ENCODE peak calls at places on chromosomes 13 and 19, in nine cellular contexts. One of them, this sample, is unnamed. For H3K4me1, the result is how much of the 10 kb centered on the place peaks cover.

GRCh38 chr19:7986321-7987083 is 18.9 kb downstream of the ELAVL1 start:
- DNase-seq in tibial nerve: no peak
- DNase-seq in left lung: no peak
- DNase-seq in thoracic aorta: no peak
- DNase-seq in HAP-1: no peak
- DNase-seq in mesenchymal stem cell: peak
- DNase-seq in astrocyte: peak
- DNase-seq in CD8-positive, alpha-beta T cell: no peak
- DNase-seq in neuronal stem cell: no peak
- DNase-seq in this sample: no peak

GRCh38 chr19:45059258-45059965 is 16.9 kb downstream of the ZNF296 start:
- DNase-seq in neuronal stem cell: peak
- DNase-seq in mesenchymal stem cell: peak
- DNase-seq in tibial nerve: peak
- DNase-seq in HAP-1: peak
- DNase-seq in astrocyte: peak
- DNase-seq in left lung: no peak
- DNase-seq in thoracic aorta: no peak
- DNase-seq in CD8-positive, alpha-beta T cell: peak
- DNase-seq in this sample: peak

GRCh38 chr19:32537626-32538025 is 43.4 kb upstream of the PDCD5 start:
- DNase-seq in neuronal stem cell: peak
- DNase-seq in astrocyte: no peak
- DNase-seq in thoracic aorta: no peak
- DNase-seq in mesenchymal stem cell: no peak
- DNase-seq in HAP-1: peak
- DNase-seq in CD8-positive, alpha-beta T cell: no peak
- DNase-seq in tibial nerve: no peak
- DNase-seq in left lung: no peak
- DNase-seq in this sample: no peak

GRCh38 chr13:104491951-104492350 is 1425.7 kb upstream of the SLC10A2 start:
- DNase-seq in mesenchymal stem cell: no peak
- DNase-seq in thoracic aorta: no peak
- DNase-seq in HAP-1: no peak
- DNase-seq in CD8-positive, alpha-beta T cell: no peak
- DNase-seq in left lung: no peak
- DNase-seq in tibial nerve: no peak
- DNase-seq in astrocyte: no peak
- DNase-seq in neuronal stem cell: no peak
- DNase-seq in this sample: no peak

GRCh38 chr19:4653793-4654436 is 14.6 kb downstream of the TNFAIP8L1 start:
- DNase-seq in neuronal stem cell: no peak
- DNase-seq in left lung: no peak
- DNase-seq in thoracic aorta: no peak
- DNase-seq in HAP-1: no peak
- DNase-seq in astrocyte: no peak
- DNase-seq in CD8-positive, alpha-beta T cell: no peak
- DNase-seq in tibial nerve: no peak
- DNase-seq in mesenchymal stem cell: no peak
- DNase-seq in this sample: no peak

GRCh38 chr13:23858586-23858985 is 30.6 kb downstream of the MIPEP start:
- DNase-seq in neuronal stem cell: no peak
- DNase-seq in HAP-1: no peak
- DNase-seq in tibial nerve: no peak
- DNase-seq in thoracic aorta: no peak
- DNase-seq in left lung: no peak
- DNase-seq in CD8-positive, alpha-beta T cell: no peak
- DNase-seq in mesenchymal stem cell: no peak
- DNase-seq in astrocyte: no peak
- DNase-seq in this sample: no peak

GRCh38 chr13:30923423-30923822 is 9.0 kb upstream of the TEX26 start:
- DNase-seq in neuronal stem cell: no peak
- DNase-seq in mesenchymal stem cell: no peak
- DNase-seq in CD8-positive, alpha-beta T cell: no peak
- DNase-seq in HAP-1: no peak
- DNase-seq in left lung: no peak
- DNase-seq in astrocyte: no peak
- DNase-seq in thoracic aorta: no peak
- DNase-seq in tibial nerve: no peak
- DNase-seq in this sample: no peak

GRCh38 chr19:13846533-13847032 is 30.4 kb upstream of the NANOS3 start:
- DNase-seq in left lung: peak
- DNase-seq in mesenchymal stem cell: peak
- DNase-seq in neuronal stem cell: no peak
- DNase-seq in thoracic aorta: peak
- DNase-seq in CD8-positive, alpha-beta T cell: peak
- DNase-seq in astrocyte: peak
- DNase-seq in tibial nerve: peak
- DNase-seq in HAP-1: peak
- DNase-seq in this sample: peak

GRCh38 chr13:27261376-27261775 is 9.3 kb upstream of the RASL11A start:
- DNase-seq in HAP-1: no peak
- DNase-seq in CD8-positive, alpha-beta T cell: no peak
- DNase-seq in tibial nerve: no peak
- DNase-seq in thoracic aorta: no peak
- DNase-seq in astrocyte: no peak
- DNase-seq in mesenchymal stem cell: no peak
- DNase-seq in left lung: no peak
- DNase-seq in neuronal stem cell: no peak
- DNase-seq in this sample: no peak

GRCh38 chr19:35509018-35509652 is 4.3 kb downstream of the DMKN start:
- DNase-seq in HAP-1: peak
- DNase-seq in CD8-positive, alpha-beta T cell: peak
- DNase-seq in tibial nerve: no peak
- DNase-seq in mesenchymal stem cell: no peak
- DNase-seq in neuronal stem cell: no peak
- DNase-seq in thoracic aorta: no peak
- DNase-seq in left lung: peak
- DNase-seq in astrocyte: no peak
- DNase-seq in this sample: peak

GRCh38 chr19:497861-498590 is 1.7 kb downstream of the MADCAM1 start:
- DNase-seq in astrocyte: no peak
- DNase-seq in HAP-1: no peak
- DNase-seq in mesenchymal stem cell: no peak
- DNase-seq in tibial nerve: no peak
- DNase-seq in neuronal stem cell: no peak
- DNase-seq in left lung: peak
- DNase-seq in thoracic aorta: no peak
- DNase-seq in CD8-positive, alpha-beta T cell: no peak
- DNase-seq in this sample: no peak

GRCh38 chr19:13169769-13170168 is 19.6 kb downstream of the IER2 start:
- DNase-seq in tibial nerve: no peak
- DNase-seq in left lung: no peak
- DNase-seq in mesenchymal stem cell: peak
- DNase-seq in neuronal stem cell: no peak
- DNase-seq in CD8-positive, alpha-beta T cell: no peak
- DNase-seq in HAP-1: no peak
- DNase-seq in thoracic aorta: no peak
- DNase-seq in astrocyte: peak
- DNase-seq in this sample: no peak

GRCh38 chr19:32388393-32388724 is 17.2 kb upstream of the DPY19L3 start:
- DNase-seq in tibial nerve: no peak
- DNase-seq in neuronal stem cell: no peak
- DNase-seq in CD8-positive, alpha-beta T cell: no peak
- DNase-seq in mesenchymal stem cell: no peak
- DNase-seq in thoracic aorta: no peak
- DNase-seq in left lung: no peak
- DNase-seq in astrocyte: no peak
- DNase-seq in HAP-1: no peak
- DNase-seq in this sample: no peak

GRCh38 chr19:21912654-21913053 is 76.7 kb upstream of the ZNF43 start:
- DNase-seq in left lung: no peak
- DNase-seq in HAP-1: no peak
- DNase-seq in thoracic aorta: no peak
- DNase-seq in neuronal stem cell: no peak
- DNase-seq in tibial nerve: no peak
- DNase-seq in CD8-positive, alpha-beta T cell: no peak
- DNase-seq in mesenchymal stem cell: no peak
- DNase-seq in astrocyte: no peak
- DNase-seq in this sample: no peak

GRCh38 chr19:6267552-6268381 is 12.0 kb downstream of the MLLT1 start:
- DNase-seq in left lung: no peak
- DNase-seq in thoracic aorta: no peak
- DNase-seq in HAP-1: no peak
- DNase-seq in CD8-positive, alpha-beta T cell: no peak
- DNase-seq in mesenchymal stem cell: peak
- DNase-seq in tibial nerve: no peak
- DNase-seq in neuronal stem cell: no peak
- DNase-seq in astrocyte: peak
- DNase-seq in this sample: no peak

GRCh38 chr19:17944301-17944700 is 11.5 kb downstream of the CCDC124 start:
- DNase-seq in mesenchymal stem cell: peak
- DNase-seq in tibial nerve: no peak
- DNase-seq in left lung: no peak
- DNase-seq in neuronal stem cell: no peak
- DNase-seq in astrocyte: peak
- DNase-seq in CD8-positive, alpha-beta T cell: no peak
- DNase-seq in thoracic aorta: no peak
- DNase-seq in HAP-1: no peak
- DNase-seq in this sample: no peak

GRCh38 chr13:55361141-55361540 is 1779.6 kb upstream of the PRR20A start:
- DNase-seq in mesenchymal stem cell: no peak
- DNase-seq in thoracic aorta: no peak
- DNase-seq in HAP-1: no peak
- DNase-seq in left lung: no peak
- DNase-seq in tibial nerve: no peak
- DNase-seq in neuronal stem cell: no peak
- DNase-seq in astrocyte: no peak
- DNase-seq in CD8-positive, alpha-beta T cell: no peak
- DNase-seq in this sample: no peak

GRCh38 chr13:42740753-42741152 is 40.6 kb upstream of the FAM216B start:
- DNase-seq in astrocyte: no peak
- DNase-seq in CD8-positive, alpha-beta T cell: no peak
- DNase-seq in HAP-1: peak
- DNase-seq in mesenchymal stem cell: no peak
- DNase-seq in thoracic aorta: no peak
- DNase-seq in tibial nerve: peak
- DNase-seq in neuronal stem cell: no peak
- DNase-seq in left lung: peak
- DNase-seq in this sample: no peak

DNA sequence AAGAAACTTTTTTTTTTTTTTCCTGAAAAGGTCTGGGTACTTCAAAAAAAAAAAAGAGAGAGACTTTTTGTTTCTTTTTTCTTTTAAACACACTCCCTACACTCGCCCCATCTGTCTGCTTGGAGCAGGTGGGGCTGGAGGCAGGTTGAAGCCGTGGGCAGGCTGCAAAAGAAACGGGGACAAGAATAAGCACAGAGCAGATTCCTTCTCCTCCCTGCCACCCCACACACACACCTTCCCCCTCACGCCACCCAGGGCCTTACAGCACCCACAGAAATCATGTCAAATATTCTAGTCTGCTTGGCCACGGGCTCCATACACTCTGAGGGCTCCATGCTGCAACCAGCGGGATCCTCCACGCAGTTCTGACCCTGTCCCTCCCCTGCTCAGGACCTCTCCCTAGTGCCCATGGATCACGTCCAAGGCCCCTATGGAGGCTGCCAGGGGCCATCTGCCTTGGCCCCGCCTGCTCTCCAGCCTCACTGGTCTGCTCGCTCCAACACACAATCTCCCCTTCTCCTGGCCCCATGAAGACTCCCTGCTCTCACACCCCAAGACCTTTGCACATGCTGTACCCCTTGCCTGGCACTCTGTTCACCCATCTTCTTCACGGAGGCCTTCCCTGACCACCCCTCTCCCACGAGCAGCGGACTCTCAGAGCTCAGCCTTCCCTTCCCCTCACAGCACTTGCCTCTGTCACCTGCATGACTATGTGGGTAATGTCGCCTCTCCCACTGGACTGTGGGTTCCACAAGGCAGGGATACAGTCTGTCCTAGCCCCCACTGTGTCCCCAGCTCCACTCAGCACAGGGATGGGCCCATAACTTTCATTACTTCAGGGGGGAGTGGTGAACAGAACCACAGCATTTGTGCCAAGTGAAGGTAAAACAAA is 11.4 kb downstream of the AKT2 start:
- DNase-seq in mesenchymal stem cell: no peak
- DNase-seq in left lung: no peak
- DNase-seq in astrocyte: no peak
- DNase-seq in HAP-1: no peak
- DNase-seq in thoracic aorta: no peak
- DNase-seq in tibial nerve: no peak
- DNase-seq in CD8-positive, alpha-beta T cell: no peak
- DNase-seq in neuronal stem cell: no peak
- DNase-seq in this sample: no peak
- H3K4me1 ChIP-seq in mesenchymal stem cell: under half
- H3K4me1 ChIP-seq in left lung: under half
- H3K4me1 ChIP-seq in astrocyte: under half
- H3K4me1 ChIP-seq in HAP-1: under half
- H3K4me1 ChIP-seq in thoracic aorta: under half
- H3K4me1 ChIP-seq in tibial nerve: under half
- H3K4me1 ChIP-seq in CD8-positive, alpha-beta T cell: half or more
- H3K4me1 ChIP-seq in neuronal stem cell: under half
- H3K4me1 ChIP-seq in this sample: under half

GRCh38 chr19:55376381-55376933 is at the start of gene TMEM190:
- DNase-seq in astrocyte: no peak
- DNase-seq in CD8-positive, alpha-beta T cell: no peak
- DNase-seq in left lung: peak
- DNase-seq in mesenchymal stem cell: no peak
- DNase-seq in HAP-1: peak
- DNase-seq in tibial nerve: no peak
- DNase-seq in neuronal stem cell: no peak
- DNase-seq in thoracic aorta: no peak
- DNase-seq in this sample: no peak
- H3K4me1 ChIP-seq in astrocyte: under half
- H3K4me1 ChIP-seq in CD8-positive, alpha-beta T cell: under half
- H3K4me1 ChIP-seq in left lung: under half
- H3K4me1 ChIP-seq in mesenchymal stem cell: half or more
- H3K4me1 ChIP-seq in HAP-1: under half
- H3K4me1 ChIP-seq in tibial nerve: under half
- H3K4me1 ChIP-seq in neuronal stem cell: under half
- H3K4me1 ChIP-seq in thoracic aorta: under half
- H3K4me1 ChIP-seq in this sample: under half

GRCh38 chr13:50127017-50127725 is 111.9 kb downstream of the KCNRG start:
- DNase-seq in left lung: peak
- DNase-seq in tibial nerve: peak
- DNase-seq in HAP-1: no peak
- DNase-seq in thoracic aorta: no peak
- DNase-seq in CD8-positive, alpha-beta T cell: peak
- DNase-seq in neuronal stem cell: peak
- DNase-seq in mesenchymal stem cell: peak
- DNase-seq in astrocyte: no peak
- DNase-seq in this sample: peak
- H3K4me1 ChIP-seq in left lung: under half
- H3K4me1 ChIP-seq in tibial nerve: under half
- H3K4me1 ChIP-seq in HAP-1: under half
- H3K4me1 ChIP-seq in thoracic aorta: under half
- H3K4me1 ChIP-seq in CD8-positive, alpha-beta T cell: half or more
- H3K4me1 ChIP-seq in neuronal stem cell: under half
- H3K4me1 ChIP-seq in mesenchymal stem cell: under half
- H3K4me1 ChIP-seq in astrocyte: under half
- H3K4me1 ChIP-seq in this sample: half or more

DNA sequence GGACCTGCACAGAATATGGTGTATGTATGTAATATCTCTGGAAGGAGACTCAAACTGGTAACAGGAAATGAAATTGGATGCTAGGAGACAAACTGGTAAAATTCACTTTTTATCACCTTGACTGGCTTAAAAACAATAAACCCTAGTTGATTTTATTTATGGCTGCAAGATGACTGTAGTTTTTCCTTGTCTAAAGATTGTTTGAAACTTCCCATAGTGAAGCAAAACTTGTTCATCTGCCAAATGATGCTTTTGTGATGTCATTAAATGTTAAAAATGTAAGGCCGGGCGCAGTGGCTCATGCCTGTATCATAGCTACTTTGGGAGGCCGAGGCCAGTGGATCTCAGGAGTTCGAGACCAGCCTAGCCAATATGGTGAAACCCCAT is 2.5 kb upstream of the ECH1 start:
- DNase-seq in astrocyte: no peak
- DNase-seq in neuronal stem cell: no peak
- DNase-seq in left lung: no peak
- DNase-seq in mesenchymal stem cell: no peak
- DNase-seq in thoracic aorta: no peak
- DNase-seq in HAP-1: no peak
- DNase-seq in tibial nerve: no peak
- DNase-seq in CD8-positive, alpha-beta T cell: no peak
- DNase-seq in this sample: no peak
- H3K4me1 ChIP-seq in astrocyte: under half
- H3K4me1 ChIP-seq in neuronal stem cell: under half
- H3K4me1 ChIP-seq in left lung: under half
- H3K4me1 ChIP-seq in mesenchymal stem cell: under half
- H3K4me1 ChIP-seq in thoracic aorta: under half
- H3K4me1 ChIP-seq in HAP-1: under half
- H3K4me1 ChIP-seq in tibial nerve: under half
- H3K4me1 ChIP-seq in CD8-positive, alpha-beta T cell: under half
- H3K4me1 ChIP-seq in this sample: under half

This sample was measured in CD4-positive, alpha-beta memory T cell.